ENCODE peak calls at places on chromosomes 1 and 21, in nine cellular contexts. Z, W, O, M, J, E, I, D and K are unnamed samples.

GRCh38 chr1:239337776-239338435 is 48.5 kb upstream of the CHRM3 start:
- DNase-seq in Z (no peak), W (no peak), O (no peak), M (no peak), J (no peak), E (no peak), I (no peak), D (no peak), K (no peak)

GRCh38 chr1:47951545-47952235 is 45.5 kb downstream of the TRABD2B start:
- DNase-seq in Z (no peak), W (no peak), O (no peak), M (no peak), J (no peak), E (no peak), I (no peak), D (no peak), K (no peak)

GRCh38 chr1:183996396-183996795 is 41.1 kb downstream of the COLGALT2 start:
- DNase-seq in Z (no peak), W (no peak), O (no peak), M (no peak), J (no peak), E (no peak), I (no peak), D (no peak), K (no peak)

GRCh38 chr1:10575616-10576015 is 100.9 kb downstream of the PEX14 start:
- DNase-seq in Z (peak), W (peak), O (no peak), M (no peak), J (no peak), E (peak), I (no peak), D (peak), K (no peak)

GRCh38 chr1:65412256-65412983 is 8.0 kb upstream of the LEPR start:
- DNase-seq in Z (no peak), W (no peak), O (no peak), M (no peak), J (no peak), E (no peak), I (no peak), D (no peak), K (no peak)

GRCh38 chr1:144101397-144102050 is 129.7 kb upstream of the FAM72C start:
- DNase-seq in Z (no peak), W (no peak), O (no peak), M (peak), J (no peak), E (peak), I (no peak), D (no peak), K (peak)

GRCh38 chr1:193533883-193534282 is 347.5 kb upstream of the B3GALT2 start:
- DNase-seq in Z (no peak), W (no peak), O (no peak), M (no peak), J (no peak), E (no peak), I (no peak), D (no peak), K (no peak)

GRCh38 chr1:173445656-173446055 is 31.5 kb upstream of the PRDX6 start:
- DNase-seq in Z (no peak), W (no peak), O (no peak), M (no peak), J (no peak), E (no peak), I (no peak), D (no peak), K (no peak)

GRCh38 chr1:19684677-19685076 is 20.0 kb downstream of the HTR6 start:
- DNase-seq in Z (no peak), W (no peak), O (no peak), M (no peak), J (no peak), E (no peak), I (no peak), D (no peak), K (no peak)

GRCh38 chr21:29540289-29540688 is 241.6 kb downstream of the BACH1 start:
- DNase-seq in Z (no peak), W (peak), O (no peak), M (no peak), J (no peak), E (no peak), I (no peak), D (no peak), K (no peak)

GRCh38 chr1:53415432-53415831 is 43.8 kb upstream of the DMRTB1 start:
- DNase-seq in Z (no peak), W (no peak), O (no peak), M (no peak), J (no peak), E (peak), I (no peak), D (no peak), K (no peak)

GRCh38 chr21:37469441-37469840 is 102.9 kb downstream of the DYRK1A start:
- DNase-seq in Z (no peak), W (no peak), O (no peak), M (no peak), J (no peak), E (no peak), I (no peak), D (no peak), K (no peak)

GRCh38 chr1:35449334-35450008 is 107.7 kb downstream of the KIAA0319L start:
- DNase-seq in Z (peak), W (peak), O (no peak), M (no peak), J (no peak), E (no peak), I (no peak), D (peak), K (no peak)

GRCh38 chr1:240285541-240285940 is 193.9 kb downstream of the FMN2 start:
- DNase-seq in Z (no peak), W (no peak), O (no peak), M (no peak), J (no peak), E (no peak), I (no peak), D (peak), K (no peak)

GRCh38 chr21:42545317-42545716 is 31.7 kb downstream of the SLC37A1 start:
- DNase-seq in Z (no peak), W (no peak), O (no peak), M (no peak), J (no peak), E (no peak), I (no peak), D (no peak), K (no peak)

GRCh38 chr1:9842781-9843575 is 19.2 kb upstream of the CLSTN1 start:
- DNase-seq in Z (peak), W (no peak), O (no peak), M (no peak), J (no peak), E (peak), I (no peak), D (no peak), K (no peak)

GRCh38 chr1:91835087-91835521 is 50.8 kb downstream of the TGFBR3 start:
- DNase-seq in Z (no peak), W (no peak), O (no peak), M (no peak), J (no peak), E (peak), I (no peak), D (no peak), K (no peak)

GRCh38 chr1:93447481-93448291 is at the start of gene FNBP1L:
- DNase-seq in Z (peak), W (peak), O (peak), M (peak), J (peak), E (peak), I (peak), D (peak), K (peak)

GRCh38 chr1:212129781-212130180 is 94.2 kb downstream of the DTL start:
- DNase-seq in Z (no peak), W (no peak), O (no peak), M (no peak), J (no peak), E (no peak), I (no peak), D (no peak), K (no peak)

GRCh38 chr1:22104865-22105437 is 37.9 kb downstream of the WNT4 start:
- DNase-seq in Z (no peak), W (no peak), O (no peak), M (no peak), J (peak), E (no peak), I (no peak), D (no peak), K (no peak)

GRCh38 chr1:17170571-17170970 is 34.4 kb upstream of the PADI1 start:
- DNase-seq in Z (peak), W (no peak), O (no peak), M (no peak), J (no peak), E (no peak), I (no peak), D (peak), K (no peak)

GRCh38 chr1:207808911-207809555 is 57.2 kb downstream of the CD46 start:
- DNase-seq in Z (no peak), W (no peak), O (no peak), M (no peak), J (no peak), E (no peak), I (no peak), D (no peak), K (no peak)

GRCh38 chr1:45803299-45803780 is at the start of gene MAST2:
- DNase-seq in Z (peak), W (peak), O (peak), M (peak), J (peak), E (peak), I (peak), D (peak), K (peak)